ENCODE peak calls at places on chromosomes 11 and 22, in six cellular contexts. One of them, this sample, is unnamed.

GRCh38 chr22:33455036-33455435 is 396.9 kb upstream of the SYN3 start:
- DNase-seq in adrenal gland: no peak
- DNase-seq in lung: no peak
- DNase-seq in transverse colon: no peak
- DNase-seq in fibroblast of lung: no peak
- DNase-seq in fibroblast of villous mesenchyme: no peak
- DNase-seq in this sample: no peak

GRCh38 chr11:77259681-77260080 is 41.8 kb downstream of the GDPD4 start:
- DNase-seq in adrenal gland: no peak
- DNase-seq in lung: no peak
- DNase-seq in transverse colon: no peak
- DNase-seq in fibroblast of lung: peak; percentile 58
- DNase-seq in fibroblast of villous mesenchyme: peak; percentile 36
- DNase-seq in this sample: peak; percentile 74

GRCh38 chr11:71252434-71252781 is at the start of gene SHANK2:
- DNase-seq in adrenal gland: no peak
- DNase-seq in lung: no peak
- DNase-seq in transverse colon: peak; percentile 61
- DNase-seq in fibroblast of lung: no peak
- DNase-seq in fibroblast of villous mesenchyme: no peak
- DNase-seq in this sample: no peak

GRCh38 chr11:114354076-114354475 is 46.2 kb downstream of the C11orf71 start:
- DNase-seq in adrenal gland: peak; percentile 3
- DNase-seq in lung: no peak
- DNase-seq in transverse colon: no peak
- DNase-seq in fibroblast of lung: peak; percentile 84
- DNase-seq in fibroblast of villous mesenchyme: peak; percentile 51
- DNase-seq in this sample: peak; percentile 74

GRCh38 chr11:70073881-70074371 is 4.2 kb upstream of the ANO1 start:
- DNase-seq in adrenal gland: no peak
- DNase-seq in lung: no peak
- DNase-seq in transverse colon: no peak
- DNase-seq in fibroblast of lung: no peak
- DNase-seq in fibroblast of villous mesenchyme: no peak
- DNase-seq in this sample: peak; percentile 13

GRCh38 chr22:38456272-38456837 is 1.4 kb upstream of the KCNJ4 start:
- DNase-seq in adrenal gland: no peak
- DNase-seq in lung: no peak
- DNase-seq in transverse colon: no peak
- DNase-seq in fibroblast of lung: no peak
- DNase-seq in fibroblast of villous mesenchyme: no peak
- DNase-seq in this sample: no peak

GRCh38 chr11:38788591-38788990 is 2190.6 kb upstream of the RAG2 start:
- DNase-seq in adrenal gland: no peak
- DNase-seq in lung: no peak
- DNase-seq in transverse colon: no peak
- DNase-seq in fibroblast of lung: peak; percentile 2
- DNase-seq in fibroblast of villous mesenchyme: no peak
- DNase-seq in this sample: no peak

GRCh38 chr22:22180738-22181514 is 63.7 kb upstream of the VPREB1 start:
- DNase-seq in adrenal gland: no peak
- DNase-seq in lung: no peak
- DNase-seq in transverse colon: no peak
- DNase-seq in fibroblast of lung: no peak
- DNase-seq in fibroblast of villous mesenchyme: no peak
- DNase-seq in this sample: no peak

GRCh38 chr11:46679252-46680163 is 20.9 kb downstream of the ARHGAP1 start:
- DNase-seq in adrenal gland: no peak
- DNase-seq in lung: no peak
- DNase-seq in transverse colon: no peak
- DNase-seq in fibroblast of lung: no peak
- DNase-seq in fibroblast of villous mesenchyme: no peak
- DNase-seq in this sample: no peak

GRCh38 chr11:60905551-60906113 is 753 bp downstream of the PRPF19 start:
- DNase-seq in adrenal gland: peak; percentile 47
- DNase-seq in lung: no peak
- DNase-seq in transverse colon: no peak
- DNase-seq in fibroblast of lung: peak; percentile 33
- DNase-seq in fibroblast of villous mesenchyme: peak; percentile 48
- DNase-seq in this sample: peak; percentile 33

GRCh38 chr11:69357458-69358397 is 63.8 kb downstream of the MYEOV start:
- DNase-seq in adrenal gland: no peak
- DNase-seq in lung: peak; percentile 26
- DNase-seq in transverse colon: peak; percentile 6
- DNase-seq in fibroblast of lung: no peak
- DNase-seq in fibroblast of villous mesenchyme: no peak
- DNase-seq in this sample: no peak

GRCh38 chr11:120034881-120035620 is 102.9 kb downstream of the TRIM29 start:
- DNase-seq in adrenal gland: no peak
- DNase-seq in lung: no peak
- DNase-seq in transverse colon: no peak
- DNase-seq in fibroblast of lung: no peak
- DNase-seq in fibroblast of villous mesenchyme: no peak
- DNase-seq in this sample: no peak

GRCh38 chr11:45216031-45216430 is 69.6 kb downstream of the PRDM11 start:
- DNase-seq in adrenal gland: no peak
- DNase-seq in lung: no peak
- DNase-seq in transverse colon: no peak
- DNase-seq in fibroblast of lung: no peak
- DNase-seq in fibroblast of villous mesenchyme: no peak
- DNase-seq in this sample: no peak

GRCh38 chr22:33807465-33807864 is 112.8 kb downstream of the LARGE1 start:
- DNase-seq in adrenal gland: peak; percentile 54
- DNase-seq in lung: no peak
- DNase-seq in transverse colon: no peak
- DNase-seq in fibroblast of lung: peak; percentile 33
- DNase-seq in fibroblast of villous mesenchyme: peak; percentile 33
- DNase-seq in this sample: peak; percentile 40

GRCh38 chr22:29069476-29069875 is 3.4 kb upstream of the KREMEN1 start:
- DNase-seq in adrenal gland: no peak
- DNase-seq in lung: no peak
- DNase-seq in transverse colon: no peak
- DNase-seq in fibroblast of lung: no peak
- DNase-seq in fibroblast of villous mesenchyme: no peak
- DNase-seq in this sample: no peak

GRCh38 chr22:32353840-32354239 is 3.8 kb upstream of the RFPL3 start:
- DNase-seq in adrenal gland: no peak
- DNase-seq in lung: no peak
- DNase-seq in transverse colon: no peak
- DNase-seq in fibroblast of lung: no peak
- DNase-seq in fibroblast of villous mesenchyme: no peak
- DNase-seq in this sample: no peak

GRCh38 chr11:132332521-132332920 is 962.1 kb downstream of the NTM start:
- DNase-seq in adrenal gland: no peak
- DNase-seq in lung: no peak
- DNase-seq in transverse colon: no peak
- DNase-seq in fibroblast of lung: no peak
- DNase-seq in fibroblast of villous mesenchyme: no peak
- DNase-seq in this sample: no peak

GRCh38 chr11:91742155-91742554 is 482.5 kb upstream of the FAT3 start:
- DNase-seq in adrenal gland: no peak
- DNase-seq in lung: no peak
- DNase-seq in transverse colon: no peak
- DNase-seq in fibroblast of lung: no peak
- DNase-seq in fibroblast of villous mesenchyme: no peak
- DNase-seq in this sample: no peak

GRCh38 chr11:65538915-65539374 is 14.1 kb downstream of the SCYL1 start:
- DNase-seq in adrenal gland: no peak
- DNase-seq in lung: no peak
- DNase-seq in transverse colon: no peak
- DNase-seq in fibroblast of lung: no peak
- DNase-seq in fibroblast of villous mesenchyme: no peak
- DNase-seq in this sample: no peak

GRCh38 chr11:32068134-32068533 is 22.7 kb upstream of the RCN1 start:
- DNase-seq in adrenal gland: no peak
- DNase-seq in lung: no peak
- DNase-seq in transverse colon: no peak
- DNase-seq in fibroblast of lung: no peak
- DNase-seq in fibroblast of villous mesenchyme: peak; percentile 70
- DNase-seq in this sample: no peak

GRCh38 chr11:20672575-20672974 is 3.2 kb downstream of the NELL1 start:
- DNase-seq in adrenal gland: no peak
- DNase-seq in lung: no peak
- DNase-seq in transverse colon: no peak
- DNase-seq in fibroblast of lung: no peak
- DNase-seq in fibroblast of villous mesenchyme: no peak
- DNase-seq in this sample: peak; percentile 4

GRCh38 chr11:279966-280761 is 2.0 kb downstream of the NLRP6 start:
- DNase-seq in adrenal gland: no peak
- DNase-seq in lung: no peak
- DNase-seq in transverse colon: peak; percentile 65
- DNase-seq in fibroblast of lung: no peak
- DNase-seq in fibroblast of villous mesenchyme: peak; percentile 37
- DNase-seq in this sample: peak; percentile 51

GRCh38 chr22:42926768-42927167 is 69.7 kb upstream of the ARFGAP3 start:
- DNase-seq in adrenal gland: no peak
- DNase-seq in lung: no peak
- DNase-seq in transverse colon: no peak
- DNase-seq in fibroblast of lung: no peak
- DNase-seq in fibroblast of villous mesenchyme: no peak
- DNase-seq in this sample: no peak

GRCh38 chr11:2847511-2847910 is 38.1 kb downstream of the CDKN1C start:
- DNase-seq in adrenal gland: no peak
- DNase-seq in lung: no peak
- DNase-seq in transverse colon: no peak
- DNase-seq in fibroblast of lung: no peak
- DNase-seq in fibroblast of villous mesenchyme: no peak
- DNase-seq in this sample: no peak

GRCh38 chr11:67372993-67373915 is at the start of gene CLCF1:
- DNase-seq in adrenal gland: peak; percentile 62
- DNase-seq in lung: peak; percentile 75
- DNase-seq in transverse colon: peak; percentile 83
- DNase-seq in fibroblast of lung: peak; percentile 79
- DNase-seq in fibroblast of villous mesenchyme: peak; percentile 78
- DNase-seq in this sample: peak; percentile 82

GRCh38 chr11:92569717-92570116 is 345.1 kb downstream of the FAT3 start:
- DNase-seq in adrenal gland: no peak
- DNase-seq in lung: no peak
- DNase-seq in transverse colon: no peak
- DNase-seq in fibroblast of lung: no peak
- DNase-seq in fibroblast of villous mesenchyme: no peak
- DNase-seq in this sample: no peak

GRCh38 chr22:41915035-41915782 is at the start of gene SHISA8:
- DNase-seq in adrenal gland: peak; percentile 72
- DNase-seq in lung: no peak
- DNase-seq in transverse colon: peak; percentile 64
- DNase-seq in fibroblast of lung: no peak
- DNase-seq in fibroblast of villous mesenchyme: peak; percentile 50
- DNase-seq in this sample: peak; percentile 83

GRCh38 chr11:134783219-134783618 is 371.2 kb upstream of the B3GAT1 start:
- DNase-seq in adrenal gland: peak; percentile 13
- DNase-seq in lung: no peak
- DNase-seq in transverse colon: no peak
- DNase-seq in fibroblast of lung: no peak
- DNase-seq in fibroblast of villous mesenchyme: peak; percentile 34
- DNase-seq in this sample: no peak

GRCh38 chr11:134784046-134784445 is 372.0 kb upstream of the B3GAT1 start:
- DNase-seq in adrenal gland: no peak
- DNase-seq in lung: no peak
- DNase-seq in transverse colon: no peak
- DNase-seq in fibroblast of lung: no peak
- DNase-seq in fibroblast of villous mesenchyme: no peak
- DNase-seq in this sample: no peak

GRCh38 chr11:134779179-134779578 is 367.1 kb upstream of the B3GAT1 start:
- DNase-seq in adrenal gland: peak; percentile 64
- DNase-seq in lung: no peak
- DNase-seq in transverse colon: no peak
- DNase-seq in fibroblast of lung: no peak
- DNase-seq in fibroblast of villous mesenchyme: peak; percentile 23
- DNase-seq in this sample: no peak

GRCh38 chr11:134781335-134781970 is 369.4 kb upstream of the B3GAT1 start:
- DNase-seq in adrenal gland: no peak
- DNase-seq in lung: no peak
- DNase-seq in transverse colon: no peak
- DNase-seq in fibroblast of lung: no peak
- DNase-seq in fibroblast of villous mesenchyme: no peak
- DNase-seq in this sample: no peak

GRCh38 chr11:134780486-134781155 is 368.6 kb upstream of the B3GAT1 start:
- DNase-seq in adrenal gland: peak; percentile 16
- DNase-seq in lung: no peak
- DNase-seq in transverse colon: no peak
- DNase-seq in fibroblast of lung: no peak
- DNase-seq in fibroblast of villous mesenchyme: peak; percentile 10
- DNase-seq in this sample: peak; percentile 1
- H3K4me3 ChIP-seq in adrenal gland: no peak overlapping the region
- H3K4me3 ChIP-seq in lung: no peak overlapping the region
- H3K4me3 ChIP-seq in transverse colon: no peak overlapping the region
- H3K4me3 ChIP-seq in fibroblast of lung: no peak overlapping the region
- H3K4me3 ChIP-seq in fibroblast of villous mesenchyme: no peak overlapping the region
- H3K4me3 ChIP-seq in this sample: no peak overlapping the region

GRCh38 chr22:46535876-46536558 is 1.4 kb downstream of the CELSR1 start:
- DNase-seq in adrenal gland: no peak
- DNase-seq in lung: no peak
- DNase-seq in transverse colon: no peak
- DNase-seq in fibroblast of lung: no peak
- DNase-seq in fibroblast of villous mesenchyme: no peak
- DNase-seq in this sample: no peak
- H3K4me3 ChIP-seq in adrenal gland: no peak overlapping the region
- H3K4me3 ChIP-seq in lung: peak overlapping the region; percentile 27
- H3K4me3 ChIP-seq in transverse colon: no peak overlapping the region
- H3K4me3 ChIP-seq in fibroblast of lung: no peak overlapping the region
- H3K4me3 ChIP-seq in fibroblast of villous mesenchyme: no peak overlapping the region
- H3K4me3 ChIP-seq in this sample: no peak overlapping the region

GRCh38 chr22:23184100-23184763 is 3.9 kb downstream of the BCR start:
- DNase-seq in adrenal gland: no peak
- DNase-seq in lung: no peak
- DNase-seq in transverse colon: no peak
- DNase-seq in fibroblast of lung: no peak
- DNase-seq in fibroblast of villous mesenchyme: no peak
- DNase-seq in this sample: no peak
- H3K4me3 ChIP-seq in adrenal gland: no peak overlapping the region
- H3K4me3 ChIP-seq in lung: no peak overlapping the region
- H3K4me3 ChIP-seq in transverse colon: no peak overlapping the region
- H3K4me3 ChIP-seq in fibroblast of lung: no peak overlapping the region
- H3K4me3 ChIP-seq in fibroblast of villous mesenchyme: no peak overlapping the region
- H3K4me3 ChIP-seq in this sample: no peak overlapping the region

GRCh38 chr22:44067901-44068300 is 43.8 kb downstream of the PARVB start:
- DNase-seq in adrenal gland: no peak
- DNase-seq in lung: no peak
- DNase-seq in transverse colon: no peak
- DNase-seq in fibroblast of lung: no peak
- DNase-seq in fibroblast of villous mesenchyme: no peak
- DNase-seq in this sample: no peak

GRCh38 chr22:44067033-44067432 is 42.9 kb downstream of the PARVB start:
- DNase-seq in adrenal gland: no peak
- DNase-seq in lung: no peak
- DNase-seq in transverse colon: no peak
- DNase-seq in fibroblast of lung: no peak
- DNase-seq in fibroblast of villous mesenchyme: no peak
- DNase-seq in this sample: no peak

GRCh38 chr22:44071760-44072159 is 47.7 kb downstream of the PARVB start:
- DNase-seq in adrenal gland: no peak
- DNase-seq in lung: no peak
- DNase-seq in transverse colon: no peak
- DNase-seq in fibroblast of lung: no peak
- DNase-seq in fibroblast of villous mesenchyme: no peak
- DNase-seq in this sample: no peak

GRCh38 chr22:44070029-44070428 is 45.9 kb downstream of the PARVB start:
- DNase-seq in adrenal gland: no peak
- DNase-seq in lung: no peak
- DNase-seq in transverse colon: no peak
- DNase-seq in fibroblast of lung: no peak
- DNase-seq in fibroblast of villous mesenchyme: no peak
- DNase-seq in this sample: no peak

GRCh38 chr22:44068422-44069191 is 44.5 kb downstream of the PARVB start:
- DNase-seq in adrenal gland: peak; percentile 32
- DNase-seq in lung: peak; percentile 37
- DNase-seq in transverse colon: peak; percentile 38
- DNase-seq in fibroblast of lung: no peak
- DNase-seq in fibroblast of villous mesenchyme: no peak
- DNase-seq in this sample: no peak
- H3K4me3 ChIP-seq in adrenal gland: no peak overlapping the region
- H3K4me3 ChIP-seq in lung: no peak overlapping the region
- H3K4me3 ChIP-seq in transverse colon: no peak overlapping the region
- H3K4me3 ChIP-seq in fibroblast of lung: no peak overlapping the region
- H3K4me3 ChIP-seq in fibroblast of villous mesenchyme: no peak overlapping the region
- H3K4me3 ChIP-seq in this sample: no peak overlapping the region

This sample was measured in adipocyte.